ENCODE peak calls at places on chromosomes 7 and 10, in five cellular contexts. N, U, T, I and L are unnamed samples.

GRCh38 chr10:110918269-110918632 is 729 bp downstream of the BBIP1 start:
- DNase-seq in N (peak; percentile 63), U (peak; percentile 94), T (no peak), I (peak; percentile 84), L (peak; percentile 89)

GRCh38 chr10:117163061-117163953 is 25.2 kb upstream of the VAX1 start:
- DNase-seq in N (no peak), U (no peak), T (peak; percentile 79), I (peak; percentile 12), L (peak; percentile 31)

GRCh38 chr10:52642208-52642607 is 130.4 kb downstream of the MBL2 start:
- DNase-seq in N (no peak), U (no peak), T (no peak), I (no peak), L (no peak)

GRCh38 chr10:50231515-50232260 is 19.6 kb downstream of the ASAH2 start:
- DNase-seq in N (no peak), U (no peak), T (no peak), I (no peak), L (no peak)

GRCh38 chr7:78434281-78434680 is 635.7 kb downstream of the PHTF2 start:
- DNase-seq in N (no peak), U (no peak), T (no peak), I (no peak), L (no peak)

GRCh38 chr10:115029452-115030375 is 63.5 kb upstream of the ATRNL1 start:
- DNase-seq in N (no peak), U (no peak), T (no peak), I (no peak), L (no peak)

GRCh38 chr10:13587367-13587766 is 602 bp downstream of the PRPF18 start:
- DNase-seq in N (no peak), U (no peak), T (peak; percentile 36), I (peak; percentile 42), L (no peak)

GRCh38 chr7:129741743-129742213 is 130.3 kb downstream of the NRF1 start:
- DNase-seq in N (no peak), U (no peak), T (peak; percentile 61), I (no peak), L (no peak)

GRCh38 chr10:100827819-100828743 is 82.7 kb downstream of the PAX2 start:
- DNase-seq in N (no peak), U (no peak), T (peak; percentile 91), I (peak; percentile 54), L (peak; percentile 43)

GRCh38 chr7:76074972-76075370 is 27.1 kb downstream of the MDH2 start:
- DNase-seq in N (no peak), U (peak; percentile 49), T (no peak), I (no peak), L (no peak)

GRCh38 chr7:158695726-158696452 is 8.7 kb downstream of the NCAPG2 start:
- DNase-seq in N (peak; percentile 28), U (peak; percentile 77), T (peak; percentile 62), I (no peak), L (peak; percentile 51)

GRCh38 chr10:63129888-63130287 is 3.2 kb upstream of the NRBF2 start:
- DNase-seq in N (no peak), U (no peak), T (no peak), I (no peak), L (no peak)

GRCh38 chr7:151336027-151336720 is 5.4 kb upstream of the NUB1 start:
- DNase-seq in N (no peak), U (no peak), T (no peak), I (no peak), L (no peak)

GRCh38 chr10:33199731-33200130 is 134.7 kb downstream of the NRP1 start:
- DNase-seq in N (no peak), U (peak; percentile 35), T (no peak), I (no peak), L (no peak)

GRCh38 chr10:115818015-115818414 is 455.0 kb downstream of the GFRA1 start:
- DNase-seq in N (no peak), U (peak; percentile 43), T (no peak), I (no peak), L (no peak)

GRCh38 chr7:18667466-18667865 is 171.9 kb downstream of the HDAC9 start:
- DNase-seq in N (no peak), U (peak; percentile 80), T (no peak), I (no peak), L (no peak)

GRCh38 chr7:17158261-17158660 is 140.2 kb upstream of the AHR start:
- DNase-seq in N (no peak), U (no peak), T (no peak), I (no peak), L (peak; percentile 14)

GRCh38 chr7:110595694-110596093 is 495.2 kb upstream of the LRRN3 start:
- DNase-seq in N (no peak), U (no peak), T (no peak), I (no peak), L (peak; percentile 44)

GRCh38 chr10:87657370-87657769 is 2.3 kb upstream of the PAPSS2 start:
- DNase-seq in N (no peak), U (peak; percentile 76), T (no peak), I (no peak), L (no peak)

GRCh38 chr7:138064856-138065357 is 11.4 kb upstream of the AKR1D1 start:
- DNase-seq in N (no peak), U (peak; percentile 18), T (no peak), I (no peak), L (no peak)

GRCh38 chr10:74394416-74394969 is 243.5 kb downstream of the ADK start:
- DNase-seq in N (no peak), U (peak; percentile 79), T (no peak), I (no peak), L (no peak)

GRCh38 chr7:37247881-37248280 is 200.8 kb downstream of the ELMO1 start:
- DNase-seq in N (no peak), U (peak; percentile 16), T (no peak), I (no peak), L (peak; percentile 13)

GRCh38 chr10:22005763-22006162 is 2.2 kb upstream of the DNAJC1 start:
- DNase-seq in N (no peak), U (no peak), T (no peak), I (no peak), L (no peak)

GRCh38 chr7:158782638-158783490 is 46.4 kb downstream of the ESYT2 start:
- DNase-seq in N (no peak), U (peak; percentile 12), T (no peak), I (no peak), L (peak; percentile 55)

GRCh38 chr10:76067447-76067846 is 636.0 kb downstream of the LRMDA start:
- DNase-seq in N (no peak), U (no peak), T (no peak), I (no peak), L (no peak)

GRCh38 chr7:138207555-138207971 is 131.3 kb downstream of the AKR1D1 start:
- DNase-seq in N (no peak), U (no peak), T (no peak), I (no peak), L (no peak)

GRCh38 chr7:4166807-4167206 is 515.3 kb upstream of the FOXK1 start:
- DNase-seq in N (no peak), U (no peak), T (no peak), I (no peak), L (no peak)

GRCh38 chr10:129894721-129895120 is 69.4 kb downstream of the EBF3 start:
- DNase-seq in N (no peak), U (no peak), T (no peak), I (no peak), L (no peak)

GRCh38 chr10:113268186-113268585 is 284.7 kb upstream of the HABP2 start:
- DNase-seq in N (no peak), U (peak; percentile 1), T (no peak), I (no peak), L (no peak)

GRCh38 chr10:44369851-44370250 is 15.0 kb downstream of the CXCL12 start:
- DNase-seq in N (no peak), U (peak; percentile 8), T (no peak), I (no peak), L (no peak)

GRCh38 chr7:127404282-127405049 is 12.0 kb upstream of the ZNF800 start:
- DNase-seq in N (no peak), U (no peak), T (no peak), I (no peak), L (no peak)

GRCh38 chr7:75546272-75547015 is 54.3 kb downstream of the SPDYE5 start:
- DNase-seq in N (no peak), U (no peak), T (no peak), I (peak; percentile 37), L (no peak)

GRCh38 chr10:132977807-132978206 is 35.4 kb upstream of the CFAP46 start:
- DNase-seq in N (no peak), U (no peak), T (no peak), I (peak; percentile 18), L (no peak)

GRCh38 chr7:17500718-17501117 is 202.3 kb downstream of the AHR start:
- DNase-seq in N (no peak), U (no peak), T (no peak), I (no peak), L (no peak)

GRCh38 chr10:89074120-89074519 is 83.5 kb downstream of the FAS start:
- DNase-seq in N (no peak), U (no peak), T (no peak), I (no peak), L (no peak)
- TF ChIP-seq USF2 in N (no peak), U (no peak), T (no peak), I (no peak), L (no peak)

GRCh38 chr7:49166441-49166840 is 242.1 kb downstream of the CDC14C start:
- DNase-seq in N (no peak), U (no peak), T (peak; percentile 1), I (no peak), L (no peak)
- TF ChIP-seq RCOR1 in N (no peak), U (no peak), T (no peak), I (no peak), L (no peak)

DNA sequence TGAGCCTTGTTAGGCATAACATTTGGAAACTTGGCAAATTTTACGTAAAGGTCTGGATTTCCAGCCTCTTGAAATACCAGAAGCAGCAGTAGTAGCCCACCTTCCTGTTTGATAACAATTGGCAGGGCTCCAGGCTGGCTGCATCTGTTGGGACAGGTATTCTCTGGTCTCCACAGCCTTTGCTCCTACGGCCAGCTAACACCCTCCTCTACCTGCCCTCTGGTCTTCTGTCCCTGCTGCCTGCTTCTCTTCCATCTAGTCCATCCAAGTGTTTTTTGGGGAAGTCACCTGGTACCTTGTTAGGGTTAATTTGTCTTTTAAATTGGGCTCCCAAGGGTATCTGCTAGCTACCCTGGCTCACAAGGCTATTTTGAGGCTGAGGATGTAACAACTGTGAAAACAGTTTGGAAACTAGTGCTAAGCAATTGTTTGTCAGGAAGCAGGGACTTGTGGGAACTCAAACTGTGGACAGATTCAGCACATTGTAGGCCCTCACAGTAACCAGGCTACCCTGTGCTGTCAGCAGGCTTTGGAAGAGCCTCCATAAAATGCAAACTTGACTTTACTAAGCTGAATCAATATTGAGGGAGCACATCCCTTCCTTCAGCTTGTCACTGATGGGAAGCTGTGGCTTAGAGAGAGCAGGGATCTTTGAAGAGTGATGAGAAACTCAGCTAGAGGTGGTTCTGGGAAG is 8.5 kb downstream of the RPS24 start:
- DNase-seq in N (no peak), U (no peak), T (no peak), I (no peak), L (no peak)
- H3K4me1 ChIP-seq in N (peaks cover 17% of the 10 kb centered on the region), U (peaks cover 12% of the 10 kb centered on the region), T (peaks cover 39% of the 10 kb centered on the region), I (peaks cover 14% of the 10 kb centered on the region), L (peaks cover 33% of the 10 kb centered on the region)

GRCh38 chr10:130901311-130902165 is 410.0 kb downstream of the TCERG1L start:
- DNase-seq in N (no peak), U (no peak), T (no peak), I (peak; percentile 6), L (no peak)
- TF ChIP-seq USF2 in N (no peak), U (no peak), T (no peak), I (no peak), L (no peak)

GRCh38 chr10:109871476-109871875 is 51.8 kb downstream of the XPNPEP1 start:
- DNase-seq in N (no peak), U (no peak), T (no peak), I (no peak), L (no peak)
- TF ChIP-seq RCOR1 in N (no peak), U (no peak), T (no peak), I (no peak), L (no peak)

GRCh38 chr10:59896186-59896585 is 10.2 kb downstream of the CCDC6 start:
- DNase-seq in N (no peak), U (no peak), T (peak; percentile 61), I (no peak), L (no peak)
- H3K4me1 ChIP-seq in N (peaks cover 25% of the 10 kb centered on the region), U (peaks cover 14% of the 10 kb centered on the region), T (peaks cover 17% of the 10 kb centered on the region), I (peaks cover 13% of the 10 kb centered on the region), L (peaks cover 3% of the 10 kb centered on the region)